ENCODE peak calls at places on chromosome 6, in eight cellular contexts. Y is spleen, O is BJ, R is fibroblast of lung, B is HFFc6, W is K562, V is Panc1, H is AG09319. D is an unnamed sample.

GRCh38 chr6:144595266-144595665 is 310.1 kb downstream of the UTRN start:
- DNase-seq in Y (no peak), O (no peak), R (no peak), B (no peak), W (no peak), V (no peak), H (no peak), D (no peak)

GRCh38 chr6:31222496-31222895 is 49.4 kb downstream of the HLA-C start:
- DNase-seq in Y (no peak), O (no peak), R (no peak), B (no peak), W (no peak), V (no peak), H (no peak), D (no peak)

GRCh38 chr6:2807342-2808090 is 34.1 kb downstream of the SERPINB1 start:
- DNase-seq in Y (no peak), O (no peak), R (no peak), B (no peak), W (no peak), V (no peak), H (no peak), D (peak)

GRCh38 chr6:34226731-34227586 is 9.7 kb upstream of the HMGA1 start:
- DNase-seq in Y (peak), O (no peak), R (no peak), B (no peak), W (no peak), V (no peak), H (no peak), D (no peak)

GRCh38 chr6:4402477-4402976 is 267.2 kb upstream of the ECI2 start:
- DNase-seq in Y (no peak), O (peak), R (peak), B (peak), W (no peak), V (peak), H (peak), D (no peak)

GRCh38 chr6:147053311-147053921 is 150.8 kb upstream of the STXBP5 start:
- DNase-seq in Y (no peak), O (no peak), R (no peak), B (no peak), W (no peak), V (no peak), H (no peak), D (no peak)

GRCh38 chr6:154410215-154410614 is 53.6 kb upstream of the IPCEF1 start:
- DNase-seq in Y (no peak), O (no peak), R (no peak), B (no peak), W (no peak), V (no peak), H (no peak), D (no peak)

GRCh38 chr6:127100510-127101140 is 17.8 kb upstream of the RSPO3 start:
- DNase-seq in Y (no peak), O (no peak), R (peak), B (peak), W (no peak), V (no peak), H (no peak), D (no peak)

GRCh38 chr6:101114703-101115102 is 233.6 kb upstream of the ASCC3 start:
- DNase-seq in Y (no peak), O (no peak), R (peak), B (peak), W (no peak), V (peak), H (no peak), D (peak)

DNA sequence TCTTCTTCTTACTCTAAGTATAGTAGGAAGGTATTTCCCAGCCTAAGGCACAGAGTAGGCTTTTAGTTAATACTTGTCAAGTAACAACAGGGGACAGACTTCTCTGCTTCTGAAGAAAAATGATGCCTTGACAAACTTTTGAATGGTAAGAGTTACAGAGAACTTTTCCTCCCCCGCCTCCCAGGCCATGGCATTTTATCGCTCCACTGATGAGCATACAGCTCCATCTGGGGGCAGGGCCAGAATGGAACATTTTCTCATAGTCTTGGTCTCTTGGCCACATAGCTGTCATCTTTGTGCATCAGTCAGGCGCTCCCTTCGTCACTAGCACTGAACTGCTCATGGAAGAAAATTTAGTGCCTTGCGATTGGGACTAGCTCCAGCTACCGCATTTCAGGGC is 1066.8 kb upstream of the CITED2 start:
- DNase-seq in Y (peak), O (no peak), R (peak), B (peak), W (peak), V (peak), H (no peak), D (peak)
- TF ChIP-seq CTCF in Y (peak), O (peak), R (peak), B (peak), W (peak), V (peak), H (peak), D (no peak)

GRCh38 chr6:117919775-117920492 is 12.9 kb downstream of the SLC35F1 start:
- DNase-seq in Y (peak), O (no peak), R (no peak), B (no peak), W (no peak), V (no peak), H (no peak), D (peak)

GRCh38 chr6:117917176-117917575 is 10.1 kb downstream of the SLC35F1 start:
- DNase-seq in Y (no peak), O (no peak), R (no peak), B (no peak), W (no peak), V (no peak), H (no peak), D (no peak)

GRCh38 chr6:117920493-117920845 is 13.4 kb downstream of the SLC35F1 start:
- DNase-seq in Y (no peak), O (no peak), R (no peak), B (no peak), W (no peak), V (no peak), H (no peak), D (no peak)

GRCh38 chr6:117916483-117916882 is 9.4 kb downstream of the SLC35F1 start:
- DNase-seq in Y (no peak), O (no peak), R (no peak), B (no peak), W (no peak), V (no peak), H (no peak), D (no peak)

GRCh38 chr6:117918454-117918853 is 11.4 kb downstream of the SLC35F1 start:
- DNase-seq in Y (no peak), O (no peak), R (no peak), B (no peak), W (no peak), V (no peak), H (no peak), D (no peak)
- TF ChIP-seq CTCF in Y (no peak), O (no peak), R (no peak), B (no peak), W (no peak), V (peak), H (no peak), D (no peak)

GRCh38 chr6:1364791-1365190 is 24.6 kb upstream of the FOXF2 start:
- DNase-seq in Y (no peak), O (no peak), R (no peak), B (peak), W (no peak), V (no peak), H (no peak), D (no peak)

GRCh38 chr6:1363298-1363697 is 26.1 kb upstream of the FOXF2 start:
- DNase-seq in Y (no peak), O (no peak), R (no peak), B (no peak), W (no peak), V (no peak), H (no peak), D (no peak)

GRCh38 chr6:1365701-1366100 is 23.7 kb upstream of the FOXF2 start:
- DNase-seq in Y (no peak), O (no peak), R (peak), B (no peak), W (no peak), V (no peak), H (no peak), D (no peak)

GRCh38 chr6:1362643-1363042 is 26.7 kb upstream of the FOXF2 start:
- DNase-seq in Y (no peak), O (no peak), R (no peak), B (no peak), W (no peak), V (no peak), H (no peak), D (no peak)

GRCh38 chr6:1363729-1364572 is 25.4 kb upstream of the FOXF2 start:
- DNase-seq in Y (no peak), O (peak), R (peak), B (peak), W (no peak), V (no peak), H (peak), D (peak)
- TF ChIP-seq CTCF in Y (no peak), O (peak), R (peak), B (peak), W (peak), V (peak), H (peak), D (peak)

GRCh38 chr6:143372199-143372882 is 78.2 kb downstream of the ADAT2 start:
- DNase-seq in Y (no peak), O (no peak), R (no peak), B (no peak), W (no peak), V (no peak), H (no peak), D (no peak)

GRCh38 chr6:143375022-143375585 is 75.4 kb downstream of the ADAT2 start:
- DNase-seq in Y (no peak), O (no peak), R (no peak), B (no peak), W (no peak), V (no peak), H (no peak), D (no peak)

GRCh38 chr6:143376861-143377260 is 73.6 kb downstream of the ADAT2 start:
- DNase-seq in Y (no peak), O (no peak), R (no peak), B (no peak), W (no peak), V (no peak), H (no peak), D (no peak)

GRCh38 chr6:143370972-143371371 is 79.5 kb downstream of the ADAT2 start:
- DNase-seq in Y (no peak), O (no peak), R (no peak), B (no peak), W (no peak), V (no peak), H (no peak), D (no peak)

GRCh38 chr6:143374014-143374413 is 76.5 kb downstream of the ADAT2 start:
- DNase-seq in Y (no peak), O (no peak), R (no peak), B (no peak), W (no peak), V (no peak), H (no peak), D (no peak)
- TF ChIP-seq CTCF in Y (no peak), O (no peak), R (no peak), B (no peak), W (no peak), V (no peak), H (no peak), D (no peak)

D was measured in endothelial cell.